ENCODE peak calls at places on chromosomes 5 and 9, in seven cellular contexts. Z is A549; P is left ventricle myocardium inferior; K is mammary epithelial cell; F is IMR-90; L is naive thymus-derived CD8-positive, alpha-beta T cell; Y is dorsolateral prefrontal cortex. N is an unnamed sample.

GRCh38 chr5:31824886-31825774 is 186.2 kb downstream of the PDZD2 start:
- DNase-seq in L (peak), Y (no peak), F (peak), Z (peak), K (peak), P (no peak), N (peak)

GRCh38 chr5:74631088-74631960 is 9.2 kb downstream of the ENC1 start:
- DNase-seq in K (no peak), P (no peak), Z (peak), Y (no peak), L (no peak), F (peak), N (no peak)

GRCh38 chr5:135400866-135401265 is 1.8 kb upstream of the MACROH2A1 start:
- DNase-seq in Y (no peak), Z (no peak), F (no peak), P (no peak), L (no peak), K (no peak), N (no peak)

GRCh38 chr5:132074772-132075718 is 1.5 kb downstream of the CSF2 start:
- DNase-seq in Y (no peak), F (no peak), P (no peak), Z (peak), K (peak), L (no peak), N (no peak)

GRCh38 chr9:133188006-133188842 is 20.8 kb downstream of the OBP2B start:
- DNase-seq in Z (peak), P (no peak), Y (no peak), L (no peak), F (no peak), K (peak), N (no peak)

GRCh38 chr5:180830253-180831138 is 27.9 kb upstream of the MGAT1 start:
- DNase-seq in L (peak), K (peak), F (peak), Y (peak), P (peak), Z (peak), N (peak)

GRCh38 chr9:90296539-90296938 is 346.1 kb downstream of the DIRAS2 start:
- DNase-seq in Y (no peak), P (no peak), Z (no peak), L (no peak), K (no peak), F (no peak), N (no peak)

GRCh38 chr5:160800375-160800774 is 51.6 kb downstream of the ATP10B start:
- DNase-seq in K (no peak), L (no peak), P (no peak), Y (no peak), Z (no peak), F (no peak), N (no peak)

GRCh38 chr5:39948867-39949468 is 524.2 kb upstream of the DAB2 start:
- DNase-seq in L (peak), P (no peak), K (peak), Y (no peak), Z (peak), F (peak), N (peak)

GRCh38 chr5:2015116-2015848 is 132.6 kb upstream of the IRX4 start:
- DNase-seq in Z (no peak), F (no peak), K (no peak), Y (no peak), L (no peak), P (no peak), N (no peak)

GRCh38 chr5:107469485-107469884 is 201.3 kb downstream of the EFNA5 start:
- DNase-seq in F (peak), Y (no peak), L (no peak), K (peak), Z (peak), P (no peak), N (no peak)

GRCh38 chr9:111023090-111023489 is 15.2 kb downstream of the LPAR1 start:
- DNase-seq in L (no peak), Y (no peak), F (no peak), P (no peak), K (no peak), Z (no peak), N (no peak)

GRCh38 chr9:137369911-137370630 is 52.9 kb downstream of the EXD3 start:
- DNase-seq in F (no peak), P (no peak), Y (peak), L (no peak), Z (no peak), K (no peak), N (no peak)

GRCh38 chr9:108056083-108056804 is 566.7 kb upstream of the KLF4 start:
- DNase-seq in L (no peak), K (peak), F (peak), P (no peak), Y (no peak), Z (peak), N (no peak)

GRCh38 chr9:16824545-16825041 is 45.9 kb downstream of the BNC2 start:
- DNase-seq in F (peak), Y (no peak), Z (peak), K (peak), L (no peak), P (no peak), N (no peak)

GRCh38 chr9:37732086-37732744 is 21.4 kb upstream of the TRMT10B start:
- DNase-seq in P (no peak), F (no peak), Y (no peak), Z (no peak), L (no peak), K (no peak), N (no peak)

GRCh38 chr9:71748280-71748743 is 20.0 kb downstream of the CEMIP2 start:
- DNase-seq in F (peak), K (peak), P (no peak), Y (no peak), L (no peak), Z (no peak), N (no peak)

GRCh38 chr5:66362676-66363075 is 218.6 kb downstream of the SREK1 start:
- DNase-seq in F (no peak), K (no peak), L (no peak), Z (no peak), Y (no peak), P (no peak), N (no peak)

GRCh38 chr5:180201051-180201987 is 7.7 kb downstream of the RASGEF1C start:
- DNase-seq in P (no peak), K (no peak), F (no peak), L (no peak), Z (peak), Y (no peak), N (no peak)

GRCh38 chr9:101354765-101355708 is 29.8 kb downstream of the BAAT start:
- DNase-seq in Y (no peak), K (no peak), P (no peak), L (no peak), F (no peak), Z (no peak), N (no peak)

GRCh38 chr9:76717611-76718010 is 46.6 kb upstream of the PCA3 start:
- DNase-seq in Z (no peak), K (no peak), P (no peak), Y (no peak), F (peak), L (no peak), N (no peak)

GRCh38 chr9:35726876-35727438 is 5.0 kb downstream of the TLN1 start:
- DNase-seq in Z (peak), F (peak), P (no peak), L (peak), Y (no peak), K (peak), N (peak)

GRCh38 chr5:43315697-43316096 is 2.5 kb upstream of the HMGCS1 start:
- DNase-seq in Y (no peak), L (no peak), Z (no peak), P (no peak), F (no peak), K (no peak), N (no peak)

GRCh38 chr9:131585375-131585774 is 40.1 kb downstream of the PRRT1B start:
- DNase-seq in Z (no peak), K (no peak), Y (no peak), F (peak), L (peak), P (no peak), N (no peak)

GRCh38 chr5:81301221-81302015 is at the start of gene ZCCHC9:
- DNase-seq in K (peak), Z (peak), F (peak), Y (peak), P (peak), L (peak), N (peak)

GRCh38 chr5:73754254-73754653 is 128.3 kb downstream of the ARHGEF28 start:
- DNase-seq in L (no peak), F (no peak), K (no peak), Y (no peak), P (no peak), Z (no peak), N (no peak)

GRCh38 chr5:92778261-92778660 is 802.8 kb downstream of the NR2F1-AS1 start:
- DNase-seq in Z (no peak), L (no peak), F (no peak), Y (no peak), P (no peak), K (no peak), N (no peak)

GRCh38 chr5:16736158-16736994 is 119.6 kb upstream of the RETREG1 start:
- DNase-seq in Z (no peak), P (no peak), Y (no peak), L (no peak), F (peak), K (peak), N (peak)

GRCh38 chr5:32852535-32852934 is 141.4 kb downstream of the NPR3 start:
- DNase-seq in P (peak), F (peak), Z (peak), Y (no peak), L (no peak), K (no peak), N (peak)

GRCh38 chr9:91712811-91713210 is 237.2 kb downstream of the ROR2 start:
- DNase-seq in Y (no peak), F (no peak), P (no peak), L (no peak), K (no peak), Z (no peak), N (no peak)

GRCh38 chr9:116361558-116361957 is 208.0 kb downstream of the PAPPA start:
- DNase-seq in K (no peak), Y (no peak), L (no peak), F (no peak), Z (no peak), P (no peak), N (no peak)

GRCh38 chr5:113250341-113250953 is 184.3 kb downstream of the TSSK1B start:
- DNase-seq in K (no peak), Z (peak), F (peak), L (no peak), Y (no peak), P (peak), N (peak)

GRCh38 chr5:8686707-8687106 is 817.8 kb downstream of the MTRR start:
- DNase-seq in Y (no peak), Z (no peak), K (no peak), F (peak), P (no peak), L (no peak), N (no peak)

GRCh38 chr5:179294131-179294780 is 51.0 kb downstream of the ADAMTS2 start:
- DNase-seq in Z (no peak), Y (no peak), K (no peak), F (no peak), P (no peak), L (no peak), N (no peak)

GRCh38 chr9:103139891-103140290 is 144.8 kb downstream of the CYLC2 start:
- DNase-seq in P (no peak), L (no peak), K (no peak), Z (no peak), Y (no peak), F (no peak), N (no peak)